ENCODE peak calls at places on chromosome 1, in nine cellular contexts. G is SJSA1, D is NCI-H1105 treated with DMSO at 0.1 percent for 48 hours, K is NCI-H1092, B is esophagus muscularis mucosa, U is RPMI7951, F is A172, X is PC-3, Z is COLO829. W is an unnamed sample.

GRCh38 chr1:16204634-16205332 is 7.7 kb downstream of the ARHGEF19 start:
- DNase-seq in G (no peak), D (peak), K (peak), B (no peak), U (no peak), F (no peak), X (peak), Z (no peak), W (no peak)

GRCh38 chr1:50973875-50974617 is 4.0 kb downstream of the CDKN2C start:
- DNase-seq in G (peak), D (peak), K (no peak), B (no peak), U (no peak), F (peak), X (peak), Z (no peak), W (no peak)

GRCh38 chr1:29282924-29283803 is 46.8 kb downstream of the PTPRU start:
- DNase-seq in G (no peak), D (no peak), K (no peak), B (no peak), U (peak), F (peak), X (peak), Z (peak), W (no peak)

GRCh38 chr1:217089239-217090014 is 366.2 kb upstream of the ESRRG start:
- DNase-seq in G (no peak), D (peak), K (peak), B (peak), U (peak), F (no peak), X (peak), Z (peak), W (no peak)

GRCh38 chr1:205538211-205538840 is 33.9 kb downstream of the CDK18 start:
- DNase-seq in G (peak), D (no peak), K (no peak), B (no peak), U (no peak), F (no peak), X (peak), Z (no peak), W (peak)

GRCh38 chr1:44031051-44031899 is at the start of gene SLC6A9:
- DNase-seq in G (no peak), D (peak), K (no peak), B (no peak), U (peak), F (peak), X (peak), Z (no peak), W (no peak)

GRCh38 chr1:153754266-153754665 is 20.9 kb upstream of the SLC27A3 start:
- DNase-seq in G (no peak), D (no peak), K (no peak), B (no peak), U (no peak), F (no peak), X (no peak), Z (no peak), W (no peak)

GRCh38 chr1:31583995-31584868 is 7.9 kb downstream of the TINAGL1 start:
- DNase-seq in G (peak), D (no peak), K (peak), B (no peak), U (peak), F (no peak), X (peak), Z (peak), W (no peak)

GRCh38 chr1:151829352-151830046 is 2.1 kb downstream of the RORC start:
- DNase-seq in G (no peak), D (no peak), K (no peak), B (no peak), U (no peak), F (no peak), X (no peak), Z (no peak), W (no peak)

GRCh38 chr1:63143482-63143881 is 178.9 kb upstream of the FOXD3 start:
- DNase-seq in G (no peak), D (no peak), K (no peak), B (no peak), U (no peak), F (no peak), X (no peak), Z (no peak), W (no peak)

GRCh38 chr1:121544500-121544899 is 359.7 kb downstream of the SRGAP2C start:
- DNase-seq in G (no peak), D (no peak), K (no peak), B (no peak), U (no peak), F (no peak), X (no peak), Z (no peak), W (no peak)

GRCh38 chr1:54743416-54743815 is 20.9 kb downstream of the PARS2 start:
- DNase-seq in G (no peak), D (no peak), K (no peak), B (no peak), U (no peak), F (no peak), X (no peak), Z (no peak), W (no peak)

GRCh38 chr1:41382531-41383090 is 21.4 kb downstream of the FOXO6 start:
- DNase-seq in G (peak), D (no peak), K (no peak), B (no peak), U (peak), F (no peak), X (peak), Z (no peak), W (no peak)

GRCh38 chr1:234725177-234726132 is 115.5 kb upstream of the IRF2BP2 start:
- DNase-seq in G (no peak), D (peak), K (peak), B (no peak), U (peak), F (peak), X (peak), Z (no peak), W (no peak)

GRCh38 chr1:90198616-90199015 is 203.7 kb downstream of the ZNF326 start:
- DNase-seq in G (no peak), D (peak), K (peak), B (no peak), U (no peak), F (no peak), X (no peak), Z (no peak), W (no peak)

GRCh38 chr1:68917456-68917855 is 420.6 kb upstream of the DEPDC1 start:
- DNase-seq in G (no peak), D (no peak), K (no peak), B (no peak), U (no peak), F (no peak), X (no peak), Z (no peak), W (no peak)

GRCh38 chr1:3428899-3429298 is 25.6 kb upstream of the ARHGEF16 start:
- DNase-seq in G (no peak), D (no peak), K (no peak), B (no peak), U (no peak), F (no peak), X (no peak), Z (no peak), W (no peak)

GRCh38 chr1:239952348-239953307 is 139.1 kb upstream of the FMN2 start:
- DNase-seq in G (no peak), D (no peak), K (peak), B (no peak), U (peak), F (peak), X (peak), Z (peak), W (no peak)

GRCh38 chr1:24463756-24464377 is 38.8 kb upstream of the RCAN3 start:
- DNase-seq in G (no peak), D (peak), K (peak), B (no peak), U (no peak), F (no peak), X (no peak), Z (no peak), W (no peak)

GRCh38 chr1:84253891-84254290 is 47.6 kb upstream of the SAMD13 start:
- DNase-seq in G (peak), D (no peak), K (no peak), B (no peak), U (peak), F (peak), X (peak), Z (peak), W (no peak)

GRCh38 chr1:109623601-109624161 is 4.0 kb downstream of the AMPD2 start:
- DNase-seq in G (no peak), D (no peak), K (no peak), B (peak), U (no peak), F (no peak), X (no peak), Z (no peak), W (no peak)

GRCh38 chr1:234458352-234459027 is 20.5 kb downstream of the TARBP1 start:
- DNase-seq in G (no peak), D (peak), K (no peak), B (no peak), U (no peak), F (no peak), X (peak), Z (peak), W (no peak)

GRCh38 chr1:23100074-23100748 is 68.4 kb downstream of the LUZP1 start:
- DNase-seq in G (peak), D (no peak), K (no peak), B (no peak), U (peak), F (peak), X (peak), Z (no peak), W (no peak)

GRCh38 chr1:162040657-162041056 is 17.0 kb upstream of the OLFML2B start:
- DNase-seq in G (no peak), D (no peak), K (no peak), B (no peak), U (peak), F (peak), X (peak), Z (peak), W (no peak)

GRCh38 chr1:24009406-24009805 is 29.3 kb upstream of the SRSF10 start:
- DNase-seq in G (no peak), D (no peak), K (no peak), B (no peak), U (peak), F (peak), X (peak), Z (peak), W (no peak)

GRCh38 chr1:195415584-195415983 is 1192.7 kb downstream of the KCNT2 start:
- DNase-seq in G (no peak), D (no peak), K (no peak), B (no peak), U (no peak), F (peak), X (no peak), Z (peak), W (no peak)

GRCh38 chr1:245953876-245954660 is 553.0 kb downstream of the SMYD3 start:
- DNase-seq in G (no peak), D (no peak), K (no peak), B (no peak), U (peak), F (peak), X (peak), Z (no peak), W (no peak)

GRCh38 chr1:174836543-174836942 is 163.2 kb upstream of the CACYBP start:
- DNase-seq in G (no peak), D (no peak), K (no peak), B (no peak), U (no peak), F (no peak), X (no peak), Z (no peak), W (no peak)

GRCh38 chr1:1832820-1833219 is 54.5 kb upstream of the NADK start:
- DNase-seq in G (no peak), D (no peak), K (no peak), B (no peak), U (no peak), F (no peak), X (peak), Z (no peak), W (no peak)

GRCh38 chr1:21869620-21870121 is 57.6 kb downstream of the LDLRAD2 start:
- DNase-seq in G (peak), D (peak), K (peak), B (peak), U (peak), F (peak), X (peak), Z (peak), W (no peak)

GRCh38 chr1:232386294-232386693 is 243.6 kb downstream of the SIPA1L2 start:
- DNase-seq in G (no peak), D (no peak), K (no peak), B (no peak), U (no peak), F (no peak), X (no peak), Z (no peak), W (no peak)

GRCh38 chr1:27603320-27603961 is 503 bp downstream of the AHDC1 start:
- DNase-seq in G (no peak), D (no peak), K (no peak), B (no peak), U (no peak), F (no peak), X (no peak), Z (no peak), W (no peak)

GRCh38 chr1:112589766-112590165 is 29.2 kb downstream of the ST7L start:
- DNase-seq in G (no peak), D (no peak), K (no peak), B (no peak), U (no peak), F (no peak), X (no peak), Z (peak), W (no peak)

GRCh38 chr1:85135456-85135798 is 65.4 kb downstream of the SYDE2 start:
- DNase-seq in G (no peak), D (peak), K (peak), B (no peak), U (no peak), F (no peak), X (peak), Z (no peak), W (no peak)

W was measured in vagina.